ENCODE peak calls at places on chromosomes 13 and 19, in four cellular contexts. F is BJ, X is epithelial cell of esophagus, V is A549. L is an unnamed sample.

GRCh38 chr13:94251801-94252200 is 227.7 kb downstream of the DCT start:
- DNase-seq in X (no peak), V (no peak), F (no peak), L (no peak)

GRCh38 chr13:78265098-78265497 is 338.3 kb downstream of the POU4F1 start:
- DNase-seq in F (no peak), V (no peak), X (no peak), L (no peak)

GRCh38 chr13:71634605-71635443 is 232.2 kb downstream of the DACH1 start:
- DNase-seq in X (no peak), V (no peak), F (no peak), L (no peak)

GRCh38 chr19:1247747-1248453 is 483 bp upstream of the MIDN start:
- DNase-seq in V (peak), F (no peak), X (peak), L (no peak)

GRCh38 chr19:18440421-18440877 is 2.5 kb upstream of the ISYNA1 start:
- DNase-seq in F (no peak), V (peak), X (peak), L (no peak)

GRCh38 chr13:74005320-74006154 is 128.7 kb downstream of the KLF12 start:
- DNase-seq in X (no peak), F (no peak), V (no peak), L (no peak)

GRCh38 chr19:14366529-14366928 is 14.7 kb upstream of the ADGRE5 start:
- DNase-seq in F (no peak), X (peak), V (peak), L (peak)

GRCh38 chr13:25846227-25846984 is 205.4 kb downstream of the SHISA2 start:
- DNase-seq in X (peak), F (no peak), V (no peak), L (no peak)

GRCh38 chr19:17855333-17856152 is 4.2 kb upstream of the RPL18A start:
- DNase-seq in V (peak), F (no peak), X (peak), L (no peak)

GRCh38 chr13:78476910-78477309 is 126.4 kb downstream of the POU4F1 start:
- DNase-seq in X (no peak), F (no peak), V (no peak), L (no peak)

GRCh38 chr13:113975416-113975815 is 1.5 kb upstream of the C13orf46 start:
- DNase-seq in F (no peak), X (no peak), V (no peak), L (no peak)

GRCh38 chr19:40831502-40832430 is 18.5 kb downstream of the CYP2A6 start:
- DNase-seq in X (peak), F (peak), V (peak), L (peak)

GRCh38 chr19:50202399-50202798 is 1.0 kb upstream of the MYH14 start:
- DNase-seq in V (no peak), X (no peak), F (no peak), L (no peak)

GRCh38 chr13:95457294-95457693 is 95.2 kb upstream of the CLDN10 start:
- DNase-seq in F (no peak), X (no peak), V (no peak), L (no peak)

GRCh38 chr19:39426170-39426569 is 9.6 kb downstream of the RPS16 start:
- DNase-seq in V (no peak), F (no peak), X (no peak), L (no peak)

GRCh38 chr19:39425744-39426143 is 10.0 kb downstream of the RPS16 start:
- DNase-seq in F (no peak), V (no peak), X (no peak), L (no peak)

GRCh38 chr19:39430675-39431593 is 4.8 kb downstream of the RPS16 start:
- DNase-seq in X (peak), V (peak), F (no peak), L (peak)

GRCh38 chr19:39427707-39428106 is 8.0 kb downstream of the RPS16 start:
- DNase-seq in V (no peak), F (no peak), X (no peak), L (no peak)

DNA sequence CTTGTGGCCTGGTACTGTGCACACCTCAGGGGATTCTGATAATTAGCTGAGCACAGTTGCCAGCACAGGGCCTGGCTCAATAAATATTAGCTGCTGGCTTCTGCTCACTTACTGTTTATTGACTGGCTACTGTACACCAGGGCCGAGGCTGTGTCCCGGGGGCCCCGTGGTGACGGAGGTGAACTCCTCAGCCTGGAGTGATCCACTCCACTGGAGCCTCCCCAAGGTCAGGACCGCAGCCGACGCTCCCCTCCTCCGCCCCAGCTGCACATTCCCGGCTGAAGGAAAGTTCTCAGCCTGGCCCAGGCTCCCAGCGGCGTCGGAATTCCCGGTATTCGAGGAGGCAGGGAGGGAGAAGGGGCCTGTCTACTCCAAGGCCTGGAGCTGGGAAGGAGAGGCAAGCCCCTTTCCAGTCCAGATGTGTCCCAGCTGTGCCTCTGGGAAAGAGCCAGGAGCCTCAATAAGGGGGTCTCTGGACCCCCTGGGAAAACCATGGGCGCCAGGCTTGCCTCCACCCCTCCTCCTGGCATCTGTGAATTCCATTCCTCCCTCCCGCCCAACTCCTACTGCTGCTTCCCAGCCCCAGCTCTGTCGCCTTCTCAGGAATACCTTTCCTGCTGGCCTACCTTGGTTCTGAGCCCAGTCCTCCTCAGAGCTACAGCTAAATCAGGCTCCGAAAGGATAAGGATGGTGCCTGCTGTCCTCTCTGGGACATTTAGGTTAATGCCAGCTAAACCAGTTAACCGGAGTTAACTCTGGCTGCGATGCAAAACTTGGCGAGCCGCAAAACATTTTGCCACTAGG is 7.2 kb downstream of the RPS16 start:
- DNase-seq in X (no peak), F (peak), V (peak), L (peak)
- H3K4me3 ChIP-seq in X (no peak), F (no peak), V (no peak), L (no peak)

DNA sequence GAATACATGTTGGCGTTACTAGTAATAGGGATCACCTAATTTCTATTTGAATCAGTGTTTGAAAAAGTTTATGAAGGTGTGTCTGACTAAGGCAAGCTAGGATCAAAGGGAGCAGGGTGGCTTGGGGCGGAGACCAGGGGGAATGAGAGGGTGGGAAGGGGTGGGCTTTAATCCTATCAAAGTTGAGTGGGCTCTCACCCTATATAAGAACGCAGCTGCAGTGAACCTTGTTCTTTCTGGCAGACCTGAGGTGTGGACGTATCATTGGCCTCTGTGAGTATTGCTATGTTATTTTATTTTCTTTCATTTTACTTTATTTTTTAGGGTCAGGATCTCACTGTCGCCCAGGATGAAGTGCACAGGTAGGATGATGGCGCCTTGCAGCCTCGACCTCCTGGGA is 37.4 kb downstream of the NLRP12 start:
- DNase-seq in V (no peak), F (no peak), X (no peak), L (no peak)
- H3K4me3 ChIP-seq in V (no peak), F (no peak), X (no peak), L (no peak)

GRCh38 chr19:32223595-32224370 is 121.6 kb upstream of the ZNF507 start:
- DNase-seq in F (no peak), V (no peak), X (no peak), L (no peak)
- H3K4me3 ChIP-seq in F (no peak), V (no peak), X (no peak), L (no peak)

GRCh38 chr19:39238209-39238608 is 6.6 kb downstream of the IFNL3 start:
- DNase-seq in V (no peak), F (no peak), X (no peak), L (no peak)
- H3K4me3 ChIP-seq in V (no peak), F (no peak), X (no peak), L (no peak)

DNA sequence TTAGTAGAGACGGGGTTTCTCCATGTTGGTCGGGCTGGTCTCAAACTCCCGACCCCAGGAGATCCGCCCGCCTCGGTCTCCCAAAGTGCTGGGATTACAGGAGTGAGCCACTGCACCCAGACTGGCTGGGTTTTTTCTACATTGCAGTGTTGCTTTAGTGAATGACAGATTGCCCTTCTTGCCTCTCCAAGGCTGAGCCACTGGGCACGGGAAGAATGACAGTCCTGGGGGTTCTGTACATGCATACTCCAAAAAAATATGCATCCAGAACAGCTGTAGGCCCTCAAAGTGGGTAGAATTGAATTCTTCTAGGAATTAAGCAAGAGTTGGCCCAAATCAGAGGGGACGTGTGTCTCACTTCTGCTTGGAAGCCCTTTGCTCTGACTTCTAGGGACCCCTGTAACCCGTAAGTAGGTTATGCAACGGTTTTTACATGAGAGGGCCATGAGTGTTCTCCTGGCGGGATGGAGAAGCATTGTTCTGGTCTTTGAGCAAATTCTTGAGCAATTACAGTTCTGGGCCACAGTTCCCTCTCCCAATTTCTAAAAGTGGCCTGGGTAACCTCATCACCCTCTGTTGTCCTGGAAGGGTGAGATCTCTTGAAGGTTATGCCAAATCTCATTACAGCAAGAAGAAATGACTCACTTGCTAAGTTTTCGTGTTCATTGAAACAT is 3.6 kb downstream of the ACTN4 start:
- DNase-seq in V (peak), F (no peak), X (peak), L (peak)
- H3K4me3 ChIP-seq in V (peak), F (peak), X (peak), L (peak)

GRCh38 chr13:112134150-112135075 is 67.5 kb downstream of the SOX1 start:
- DNase-seq in V (no peak), X (no peak), F (no peak), L (no peak)

GRCh38 chr13:112133489-112134149 is 66.7 kb downstream of the SOX1 start:
- DNase-seq in X (no peak), V (no peak), F (no peak), L (no peak)

GRCh38 chr13:112137144-112137543 is 70.2 kb downstream of the SOX1 start:
- DNase-seq in X (no peak), V (no peak), F (no peak), L (no peak)

GRCh38 chr13:112132619-112133018 is 65.7 kb downstream of the SOX1 start:
- DNase-seq in F (no peak), V (no peak), X (no peak), L (no peak)

DNA sequence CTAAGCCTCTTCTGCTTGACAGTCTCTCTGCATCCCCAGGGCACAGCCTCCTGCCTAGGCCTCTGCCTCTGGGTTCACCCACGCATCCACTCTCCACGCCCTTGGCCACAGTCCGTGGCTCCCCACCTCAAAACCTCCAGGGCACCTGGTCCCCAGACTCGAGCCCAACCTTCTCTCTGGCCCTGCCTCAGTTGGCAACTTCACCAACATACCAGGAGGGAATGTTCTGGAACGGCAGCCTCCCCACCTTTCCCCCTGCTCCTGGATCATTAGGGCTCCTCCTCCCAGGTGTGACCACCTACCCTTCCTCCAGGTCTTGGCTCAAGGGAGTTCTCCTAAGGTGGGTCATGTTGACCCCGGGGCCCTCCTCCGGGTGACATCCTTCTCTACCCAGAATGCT is 69.1 kb downstream of the SOX1 start:
- DNase-seq in V (no peak), X (no peak), F (no peak), L (no peak)
- H3K4me3 ChIP-seq in V (no peak), X (no peak), F (no peak), L (no peak)

DNA sequence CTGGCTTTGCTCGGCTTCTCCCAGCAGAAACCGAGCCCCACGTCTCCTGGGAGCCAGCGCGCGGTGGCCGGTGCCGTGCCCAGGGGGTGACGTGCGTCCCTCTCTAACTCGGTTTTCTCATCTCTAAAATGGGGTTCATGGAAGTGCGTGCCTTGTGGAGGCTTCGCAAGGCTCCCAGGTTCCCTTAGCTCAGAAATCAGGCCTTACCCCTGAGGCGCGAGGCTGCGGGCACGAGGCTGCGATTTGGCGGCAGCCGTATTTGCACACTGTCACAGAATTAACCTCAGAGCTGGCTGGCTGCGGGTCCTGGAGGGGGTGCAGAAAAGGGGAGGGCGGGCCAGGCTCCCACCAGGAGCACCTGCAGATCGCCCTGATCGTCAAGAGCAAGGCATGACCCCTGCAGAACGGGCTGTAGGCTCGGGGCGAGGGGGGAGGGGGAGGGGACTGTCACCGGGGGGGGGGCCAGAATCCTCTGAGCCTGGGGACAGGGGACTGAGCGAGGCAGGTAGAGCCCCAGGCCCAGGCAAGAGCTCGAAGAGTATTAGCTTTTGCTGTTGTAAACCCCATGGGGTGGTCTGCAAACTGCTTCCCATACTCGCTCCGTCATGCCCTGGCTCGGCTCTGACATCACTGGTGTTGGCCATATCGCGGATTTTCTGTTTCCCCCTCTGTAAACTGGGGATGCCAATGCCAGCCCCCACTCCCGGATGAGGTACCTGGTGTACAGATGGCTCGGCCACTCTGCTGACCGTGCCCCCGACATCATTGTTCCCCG is 62.2 kb downstream of the CCNE1 start:
- DNase-seq in V (no peak), X (no peak), F (no peak), L (no peak)
- H3K4me3 ChIP-seq in V (peak), X (peak), F (peak), L (peak)

GRCh38 chr13:59360916-59361315 is 802.8 kb downstream of the DIAPH3 start:
- DNase-seq in V (no peak), X (no peak), F (no peak), L (no peak)

GRCh38 chr13:59354665-59355064 is 809.1 kb downstream of the DIAPH3 start:
- DNase-seq in V (no peak), F (no peak), X (no peak), L (no peak)

GRCh38 chr13:59360108-59360507 is 803.6 kb downstream of the DIAPH3 start:
- DNase-seq in X (no peak), V (no peak), F (no peak), L (no peak)

GRCh38 chr13:59356607-59357006 is 807.1 kb downstream of the DIAPH3 start:
- DNase-seq in F (no peak), X (no peak), V (no peak), L (peak)

DNA sequence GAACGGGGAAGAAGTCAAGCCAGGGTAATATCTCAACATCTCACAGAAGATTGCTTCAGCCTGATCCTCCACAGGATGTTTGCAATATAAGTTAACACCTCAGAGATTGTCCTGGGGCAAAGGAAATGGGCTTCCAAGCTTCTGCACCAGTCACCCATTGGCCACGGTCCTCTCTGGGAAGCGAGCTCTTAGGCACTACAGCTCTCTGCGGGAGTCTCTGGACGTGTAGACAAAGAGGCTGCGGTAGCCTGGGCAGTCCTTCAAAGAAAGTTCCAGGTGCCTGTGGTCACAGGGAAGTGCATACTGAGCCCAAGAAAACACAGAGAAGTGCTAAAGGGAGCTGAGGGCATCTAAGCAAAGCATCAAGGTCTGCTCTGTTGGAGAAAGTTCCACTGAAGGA is 805.7 kb downstream of the DIAPH3 start:
- DNase-seq in V (no peak), F (no peak), X (no peak), L (no peak)
- H3K4me3 ChIP-seq in V (no peak), F (no peak), X (no peak), L (no peak)